ENCODE peak calls at places on chromosome 5, in four cellular contexts. O is GM23338, J is HepG2, D is GM12878. U is an unnamed sample. For H3K79me2, the result is how much of the 10 kb centered on the place peaks cover.

GRCh38 chr5:4570047-4571015 is 569.8 kb upstream of the ADAMTS16 start:
- DNase-seq in O (no peak), J (peak), D (no peak), U (no peak)

GRCh38 chr5:52709171-52709925 is 78.4 kb upstream of the ITGA1 start:
- DNase-seq in O (no peak), J (peak), D (no peak), U (no peak)

GRCh38 chr5:1021136-1021968 is 12.8 kb downstream of the NKD2 start:
- DNase-seq in O (peak), J (no peak), D (no peak), U (no peak)

GRCh38 chr5:181052928-181053759 is 13.1 kb downstream of the BTNL9 start:
- DNase-seq in O (peak), J (no peak), D (no peak), U (peak)

GRCh38 chr5:180207593-180207992 is 1.4 kb downstream of the RASGEF1C start:
- DNase-seq in O (peak), J (no peak), D (no peak), U (no peak)

GRCh38 chr5:78638423-78638822 is 10.1 kb downstream of the LHFPL2 start:
- DNase-seq in O (no peak), J (peak), D (no peak), U (no peak)

GRCh38 chr5:115736004-115736689 is 80.3 kb downstream of the CDO1 start:
- DNase-seq in O (no peak), J (no peak), D (no peak), U (no peak)

GRCh38 chr5:11496127-11496719 is 408.0 kb downstream of the CTNND2 start:
- DNase-seq in O (no peak), J (no peak), D (no peak), U (no peak)

GRCh38 chr5:109921735-109922395 is 232.1 kb downstream of the MAN2A1 start:
- DNase-seq in O (no peak), J (no peak), D (no peak), U (no peak)

GRCh38 chr5:137734962-137735530 is 843 bp downstream of the KLHL3 start:
- DNase-seq in O (peak), J (no peak), D (no peak), U (no peak)

GRCh38 chr5:149325894-149326293 is 19.4 kb upstream of the GRPEL2 start:
- DNase-seq in O (no peak), J (no peak), D (no peak), U (no peak)

GRCh38 chr5:308672-309271 is 12.7 kb upstream of the AHRR start:
- DNase-seq in O (peak), J (no peak), D (no peak), U (no peak)

GRCh38 chr5:93226202-93226735 is 354.8 kb downstream of the NR2F1-AS1 start:
- DNase-seq in O (no peak), J (no peak), D (no peak), U (no peak)

GRCh38 chr5:159331099-159331973 is 1.0 kb upstream of the IL12B start:
- DNase-seq in O (peak), J (no peak), D (no peak), U (peak)

GRCh38 chr5:99807346-99807745 is 727.8 kb upstream of the FAM174A start:
- DNase-seq in O (no peak), J (no peak), D (no peak), U (no peak)

GRCh38 chr5:64506567-64507321 is 929 bp downstream of the RGS7BP start:
- DNase-seq in O (peak), J (no peak), D (no peak), U (no peak)

GRCh38 chr5:62582198-62582597 is 3.6 kb downstream of the LRRC70 start:
- DNase-seq in O (peak), J (no peak), D (no peak), U (no peak)

GRCh38 chr5:132253008-132253441 is 4.5 kb upstream of the PDLIM4 start:
- DNase-seq in O (no peak), J (no peak), D (no peak), U (no peak)

GRCh38 chr5:152634596-152634995 is 229.5 kb upstream of the NMUR2 start:
- DNase-seq in O (peak), J (no peak), D (no peak), U (no peak)

GRCh38 chr5:40551706-40552557 is 127.8 kb upstream of the PTGER4 start:
- DNase-seq in O (no peak), J (peak), D (no peak), U (no peak)

GRCh38 chr5:138946241-138946623 is 71.1 kb upstream of the LRRTM2 start:
- DNase-seq in O (no peak), J (no peak), D (no peak), U (no peak)

GRCh38 chr5:103454774-103455173 is 107.8 kb downstream of the NUDT12 start:
- DNase-seq in O (no peak), J (no peak), D (no peak), U (no peak)

GRCh38 chr5:44807269-44807668 is 1.5 kb upstream of the MRPS30 start:
- DNase-seq in O (no peak), J (no peak), D (no peak), U (no peak)

GRCh38 chr5:75886706-75887105 is 169.5 kb upstream of the POC5 start:
- DNase-seq in O (no peak), J (no peak), D (no peak), U (no peak)

GRCh38 chr5:7754997-7755596 is 95.8 kb downstream of the CFAP90 start:
- DNase-seq in O (peak), J (peak), D (no peak), U (peak)

GRCh38 chr5:52283221-52283620 is 504.5 kb upstream of the ITGA1 start:
- DNase-seq in O (no peak), J (no peak), D (no peak), U (no peak)

GRCh38 chr5:90558344-90559192 is at the start of gene ADGRV1:
- DNase-seq in O (peak), J (peak), D (no peak), U (peak)

GRCh38 chr5:83608122-83608521 is 112.5 kb downstream of the HAPLN1 start:
- DNase-seq in O (peak), J (peak), D (no peak), U (peak)

GRCh38 chr5:140282266-140282665 is 20.6 kb downstream of the PFDN1 start:
- DNase-seq in O (no peak), J (no peak), D (no peak), U (no peak)

GRCh38 chr5:140284013-140284412 is 18.9 kb downstream of the PFDN1 start:
- DNase-seq in O (no peak), J (no peak), D (no peak), U (no peak)

GRCh38 chr5:140287776-140288521 is 15.0 kb downstream of the PFDN1 start:
- DNase-seq in O (no peak), J (no peak), D (no peak), U (no peak)

DNA sequence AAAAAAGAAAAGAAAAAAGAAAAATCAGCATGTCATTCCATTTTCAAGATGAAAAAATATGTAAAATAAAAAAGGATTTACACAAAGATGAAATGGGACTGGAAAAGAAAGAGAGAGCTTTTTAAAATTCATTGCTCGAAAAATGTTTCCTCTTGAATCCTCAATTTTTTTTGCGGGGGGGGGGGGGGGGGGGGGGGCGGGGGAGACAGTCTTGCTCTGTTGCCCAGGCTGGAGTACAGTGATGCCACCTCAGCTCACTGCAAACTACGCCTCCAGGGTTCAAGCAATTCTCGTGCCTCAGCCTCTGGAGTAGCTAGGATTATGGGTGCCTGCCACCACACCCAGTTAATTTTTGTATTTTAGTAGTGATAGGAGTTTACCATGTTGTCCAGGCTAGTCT is 16.5 kb downstream of the PFDN1 start:
- DNase-seq in O (no peak), J (no peak), D (no peak), U (no peak)
- H3K79me2 ChIP-seq in O (half or more), J (half or more), D (under half), U (half or more)

GRCh38 chr5:171242521-171242920 is 66.5 kb upstream of the TLX3 start:
- DNase-seq in O (no peak), J (no peak), D (no peak), U (no peak)
- TF ChIP-seq JUNB in O (no peak), J (no peak), D (no peak), U (no peak)

GRCh38 chr5:124554746-124555145 is 191.7 kb downstream of the ZNF608 start:
- DNase-seq in O (peak), J (no peak), D (no peak), U (no peak)

GRCh38 chr5:124561451-124561850 is 185.0 kb downstream of the ZNF608 start:
- DNase-seq in O (no peak), J (no peak), D (no peak), U (no peak)

GRCh38 chr5:124555179-124555578 is 191.3 kb downstream of the ZNF608 start:
- DNase-seq in O (no peak), J (no peak), D (no peak), U (no peak)

GRCh38 chr5:124560370-124560769 is 186.1 kb downstream of the ZNF608 start:
- DNase-seq in O (no peak), J (no peak), D (no peak), U (no peak)

DNA sequence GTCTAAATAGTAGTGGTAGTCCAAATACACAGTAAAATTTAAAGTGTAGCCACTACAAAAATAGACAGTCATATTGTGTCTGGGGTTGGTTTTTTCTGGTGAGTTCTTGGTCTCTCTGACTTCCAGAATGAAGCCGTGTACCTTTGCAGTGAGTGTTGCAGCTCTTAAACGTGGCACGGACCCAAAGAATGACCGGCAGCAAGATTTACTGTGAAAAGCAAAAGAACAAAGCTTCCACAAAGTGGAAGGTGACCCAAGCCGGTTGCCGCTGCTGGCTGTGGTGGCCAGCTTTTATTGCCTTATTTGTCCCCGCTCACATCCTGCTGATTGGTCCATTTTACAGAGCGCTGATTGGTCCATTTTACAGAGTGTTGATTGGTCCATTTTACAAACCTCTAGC is 188.7 kb downstream of the ZNF608 start:
- DNase-seq in O (no peak), J (no peak), D (no peak), U (no peak)
- H3K79me2 ChIP-seq in O (under half), J (under half), D (under half), U (under half)

GRCh38 chr5:39399135-39400036 is 25.4 kb downstream of the DAB2 start:
- DNase-seq in O (peak), J (peak), D (no peak), U (peak)
- TF ChIP-seq JUNB in O (no peak), J (no peak), D (no peak), U (peak)

U was measured in K562.